ENCODE peak calls at places on chromosomes 2 and 18, in six cellular contexts. One of them, this sample, is unnamed.

GRCh38 chr18:10580215-10580614 is 54.4 kb downstream of the NAPG start:
- DNase-seq in mesenchymal stem cell: no peak
- DNase-seq in H9: no peak
- DNase-seq in neuronal stem cell: no peak
- DNase-seq in H1: no peak
- DNase-seq in IMR-90: no peak
- DNase-seq in this sample: no peak

GRCh38 chr2:28736034-28736433 is 15.6 kb upstream of the PPP1CB start:
- DNase-seq in mesenchymal stem cell: no peak
- DNase-seq in IMR-90: no peak
- DNase-seq in H1: no peak
- DNase-seq in neuronal stem cell: no peak
- DNase-seq in H9: no peak
- DNase-seq in this sample: no peak

GRCh38 chr2:216574046-216574445 is 59.2 kb upstream of the IGFBP2 start:
- DNase-seq in neuronal stem cell: no peak
- DNase-seq in H9: no peak
- DNase-seq in mesenchymal stem cell: peak
- DNase-seq in H1: no peak
- DNase-seq in IMR-90: peak
- DNase-seq in this sample: no peak

GRCh38 chr2:85022232-85022631 is 51.3 kb downstream of the KCMF1 start:
- DNase-seq in neuronal stem cell: no peak
- DNase-seq in IMR-90: no peak
- DNase-seq in mesenchymal stem cell: no peak
- DNase-seq in H1: no peak
- DNase-seq in H9: no peak
- DNase-seq in this sample: no peak

GRCh38 chr2:73984203-73984921 is at the start of gene TET3:
- DNase-seq in H1: peak
- DNase-seq in neuronal stem cell: no peak
- DNase-seq in IMR-90: no peak
- DNase-seq in mesenchymal stem cell: no peak
- DNase-seq in H9: peak
- DNase-seq in this sample: no peak

GRCh38 chr2:63484901-63485300 is 103.4 kb downstream of the WDPCP start:
- DNase-seq in H1: no peak
- DNase-seq in IMR-90: no peak
- DNase-seq in mesenchymal stem cell: no peak
- DNase-seq in H9: no peak
- DNase-seq in neuronal stem cell: no peak
- DNase-seq in this sample: no peak

GRCh38 chr18:74880706-74881289 is 283.1 kb downstream of the ZNF407 start:
- DNase-seq in H1: no peak
- DNase-seq in mesenchymal stem cell: no peak
- DNase-seq in neuronal stem cell: no peak
- DNase-seq in H9: no peak
- DNase-seq in IMR-90: no peak
- DNase-seq in this sample: no peak

GRCh38 chr2:71609029-71609428 is 155.7 kb downstream of the DYSF start:
- DNase-seq in H1: no peak
- DNase-seq in H9: peak
- DNase-seq in mesenchymal stem cell: no peak
- DNase-seq in neuronal stem cell: no peak
- DNase-seq in IMR-90: no peak
- DNase-seq in this sample: no peak

GRCh38 chr2:23359631-23360567 is 25.1 kb upstream of the KLHL29 start:
- DNase-seq in neuronal stem cell: no peak
- DNase-seq in H9: no peak
- DNase-seq in IMR-90: no peak
- DNase-seq in H1: no peak
- DNase-seq in mesenchymal stem cell: peak
- DNase-seq in this sample: no peak

GRCh38 chr2:204842731-204843490 is 297.6 kb downstream of the PARD3B start:
- DNase-seq in H9: no peak
- DNase-seq in neuronal stem cell: no peak
- DNase-seq in IMR-90: peak
- DNase-seq in mesenchymal stem cell: peak
- DNase-seq in H1: no peak
- DNase-seq in this sample: peak

GRCh38 chr18:11366410-11366809 is 217.0 kb upstream of the PIEZO2 start:
- DNase-seq in IMR-90: peak
- DNase-seq in neuronal stem cell: no peak
- DNase-seq in mesenchymal stem cell: peak
- DNase-seq in H1: no peak
- DNase-seq in H9: no peak
- DNase-seq in this sample: no peak

GRCh38 chr2:76391663-76392062 is 680.9 kb upstream of the GCFC2 start:
- DNase-seq in IMR-90: no peak
- DNase-seq in H1: no peak
- DNase-seq in mesenchymal stem cell: no peak
- DNase-seq in neuronal stem cell: no peak
- DNase-seq in H9: no peak
- DNase-seq in this sample: no peak

GRCh38 chr2:137220438-137220998 is 455.2 kb downstream of the THSD7B start:
- DNase-seq in H9: no peak
- DNase-seq in neuronal stem cell: no peak
- DNase-seq in mesenchymal stem cell: no peak
- DNase-seq in H1: no peak
- DNase-seq in IMR-90: peak
- DNase-seq in this sample: no peak

GRCh38 chr18:21703241-21703820 is 1.2 kb downstream of the ABHD3 start:
- DNase-seq in IMR-90: peak
- DNase-seq in mesenchymal stem cell: peak
- DNase-seq in H9: peak
- DNase-seq in neuronal stem cell: peak
- DNase-seq in H1: no peak
- DNase-seq in this sample: peak

GRCh38 chr18:41075212-41075611 is 879.8 kb upstream of the PIK3C3 start:
- DNase-seq in H1: no peak
- DNase-seq in mesenchymal stem cell: peak
- DNase-seq in H9: no peak
- DNase-seq in neuronal stem cell: no peak
- DNase-seq in IMR-90: peak
- DNase-seq in this sample: peak

GRCh38 chr2:112486895-112487294 is 4.9 kb downstream of the TTL start:
- DNase-seq in mesenchymal stem cell: no peak
- DNase-seq in neuronal stem cell: no peak
- DNase-seq in H9: no peak
- DNase-seq in IMR-90: no peak
- DNase-seq in H1: no peak
- DNase-seq in this sample: no peak

GRCh38 chr2:119821266-119821665 is 61.5 kb downstream of the PTPN4 start:
- DNase-seq in H1: no peak
- DNase-seq in H9: no peak
- DNase-seq in neuronal stem cell: no peak
- DNase-seq in mesenchymal stem cell: peak
- DNase-seq in IMR-90: no peak
- DNase-seq in this sample: no peak

GRCh38 chr2:83069724-83070123 is 1389.4 kb downstream of the SUCLG1 start:
- DNase-seq in H9: no peak
- DNase-seq in H1: no peak
- DNase-seq in neuronal stem cell: no peak
- DNase-seq in mesenchymal stem cell: peak
- DNase-seq in IMR-90: peak
- DNase-seq in this sample: no peak

GRCh38 chr2:1501196-1501851 is 88.1 kb downstream of the TPO start:
- DNase-seq in neuronal stem cell: no peak
- DNase-seq in H9: no peak
- DNase-seq in H1: no peak
- DNase-seq in mesenchymal stem cell: no peak
- DNase-seq in IMR-90: no peak
- DNase-seq in this sample: no peak

DNA sequence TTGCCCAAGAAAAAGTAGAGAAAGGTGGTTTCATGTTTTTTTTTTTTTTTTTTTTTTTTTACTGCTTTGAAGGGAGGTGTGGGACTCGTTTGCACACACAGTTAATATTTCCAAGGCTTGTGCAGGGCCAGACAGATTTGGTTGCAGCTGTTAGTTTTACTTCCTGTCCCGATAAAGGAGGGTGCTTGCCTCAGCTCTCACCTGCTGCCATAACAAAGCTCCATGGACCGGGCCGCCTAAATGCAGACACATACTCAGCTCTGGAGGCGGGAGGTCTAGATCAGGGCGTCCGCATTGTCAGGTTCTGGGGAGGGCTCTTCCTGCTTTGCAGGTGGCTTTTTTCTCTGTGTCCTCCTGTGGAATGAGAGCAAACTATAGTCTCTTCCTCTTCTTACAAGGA is 69.9 kb downstream of the ODC1 start:
- DNase-seq in H1: no peak
- DNase-seq in mesenchymal stem cell: no peak
- DNase-seq in IMR-90: no peak
- DNase-seq in neuronal stem cell: no peak
- DNase-seq in H9: no peak
- DNase-seq in this sample: no peak
- H3K4me2 ChIP-seq in H1: no peak
- H3K4me2 ChIP-seq in mesenchymal stem cell: no peak
- H3K4me2 ChIP-seq in IMR-90: no peak
- H3K4me2 ChIP-seq in neuronal stem cell: no peak
- H3K4me2 ChIP-seq in H9: no peak
- H3K4me2 ChIP-seq in this sample: no peak

DNA sequence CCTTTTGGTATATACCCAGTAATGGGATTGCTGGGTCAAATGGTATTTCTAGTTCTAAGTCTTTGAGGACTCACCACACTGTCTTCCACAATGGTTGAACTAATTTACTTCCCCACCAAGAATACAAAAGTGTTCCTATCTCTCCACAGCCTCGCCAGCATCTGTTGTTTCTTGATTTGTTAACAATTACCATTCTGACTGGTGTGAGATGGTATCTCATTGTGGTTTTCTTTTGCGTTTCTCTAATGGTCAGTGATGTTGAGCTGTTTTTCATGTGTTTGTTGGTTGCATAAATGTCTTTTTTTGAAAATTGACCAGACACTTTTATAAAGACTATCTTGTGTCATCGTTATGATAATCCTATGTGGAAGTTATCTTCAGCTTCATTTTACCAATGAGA is 16.0 kb upstream of the ATP8B1 start:
- DNase-seq in H9: no peak
- DNase-seq in neuronal stem cell: no peak
- DNase-seq in IMR-90: no peak
- DNase-seq in mesenchymal stem cell: no peak
- DNase-seq in H1: no peak
- DNase-seq in this sample: no peak
- H2BK15ac ChIP-seq in H9: no peak
- H2BK15ac ChIP-seq in neuronal stem cell: no peak
- H2BK15ac ChIP-seq in IMR-90: peak
- H2BK15ac ChIP-seq in mesenchymal stem cell: no peak
- H2BK15ac ChIP-seq in H1: no peak
- H2BK15ac ChIP-seq in this sample: no peak

GRCh38 chr18:62720766-62721613 is 5.6 kb downstream of the PHLPP1 start:
- DNase-seq in H9: no peak
- DNase-seq in mesenchymal stem cell: no peak
- DNase-seq in neuronal stem cell: no peak
- DNase-seq in H1: no peak
- DNase-seq in IMR-90: no peak
- DNase-seq in this sample: no peak
- H3K4ac ChIP-seq in H9: no peak
- H3K4ac ChIP-seq in mesenchymal stem cell: no peak
- H3K4ac ChIP-seq in neuronal stem cell: no peak
- H3K4ac ChIP-seq in H1: no peak
- H3K4ac ChIP-seq in IMR-90: no peak
- H3K4ac ChIP-seq in this sample: no peak

DNA sequence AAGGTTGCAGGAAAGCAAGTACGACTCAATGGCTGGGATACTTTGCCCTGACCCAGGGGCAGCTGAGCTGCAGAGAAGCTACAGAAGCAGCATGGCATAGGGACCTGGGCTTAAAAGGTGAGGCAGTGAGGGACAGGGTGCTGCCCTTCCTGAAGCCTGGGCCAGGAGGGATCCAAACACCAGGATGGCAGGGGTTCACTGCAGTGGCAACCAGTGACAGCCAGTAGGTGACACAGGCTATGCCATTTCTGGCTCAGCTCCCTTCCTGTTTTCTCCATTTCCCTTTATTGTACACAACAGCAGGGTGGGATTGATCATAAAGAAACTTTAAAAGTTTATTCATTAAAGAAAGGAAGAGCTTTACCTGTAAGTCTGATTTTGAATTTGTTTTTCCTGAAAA is 48.8 kb downstream of the CABYR start:
- DNase-seq in mesenchymal stem cell: no peak
- DNase-seq in IMR-90: no peak
- DNase-seq in neuronal stem cell: no peak
- DNase-seq in H1: no peak
- DNase-seq in H9: no peak
- DNase-seq in this sample: no peak
- H3K4me2 ChIP-seq in mesenchymal stem cell: no peak
- H3K4me2 ChIP-seq in IMR-90: no peak
- H3K4me2 ChIP-seq in neuronal stem cell: no peak
- H3K4me2 ChIP-seq in H1: no peak
- H3K4me2 ChIP-seq in H9: no peak
- H3K4me2 ChIP-seq in this sample: no peak

DNA sequence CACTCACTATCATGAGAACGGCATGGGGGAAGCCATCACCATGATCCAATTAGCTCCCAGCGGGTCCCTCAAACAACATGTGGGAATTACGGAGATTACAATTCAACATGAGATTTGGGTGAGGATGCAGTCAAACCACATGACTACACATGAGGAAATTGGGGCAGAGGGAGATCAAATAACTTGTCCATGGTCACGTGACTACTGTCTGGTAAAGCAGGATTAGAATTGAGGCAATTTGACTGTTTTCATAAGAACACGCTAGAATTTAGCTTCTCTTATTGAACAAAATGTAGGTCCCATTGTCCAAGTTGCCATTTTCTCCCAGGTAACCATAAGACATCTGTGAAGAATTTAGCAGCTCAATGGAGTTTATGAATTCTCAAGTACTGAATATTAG is 445.0 kb upstream of the CDH20 start:
- DNase-seq in neuronal stem cell: no peak
- DNase-seq in mesenchymal stem cell: no peak
- DNase-seq in IMR-90: no peak
- DNase-seq in H1: no peak
- DNase-seq in H9: no peak
- DNase-seq in this sample: peak
- H2BK15ac ChIP-seq in neuronal stem cell: no peak
- H2BK15ac ChIP-seq in mesenchymal stem cell: no peak
- H2BK15ac ChIP-seq in IMR-90: no peak
- H2BK15ac ChIP-seq in H1: no peak
- H2BK15ac ChIP-seq in H9: no peak
- H2BK15ac ChIP-seq in this sample: no peak

DNA sequence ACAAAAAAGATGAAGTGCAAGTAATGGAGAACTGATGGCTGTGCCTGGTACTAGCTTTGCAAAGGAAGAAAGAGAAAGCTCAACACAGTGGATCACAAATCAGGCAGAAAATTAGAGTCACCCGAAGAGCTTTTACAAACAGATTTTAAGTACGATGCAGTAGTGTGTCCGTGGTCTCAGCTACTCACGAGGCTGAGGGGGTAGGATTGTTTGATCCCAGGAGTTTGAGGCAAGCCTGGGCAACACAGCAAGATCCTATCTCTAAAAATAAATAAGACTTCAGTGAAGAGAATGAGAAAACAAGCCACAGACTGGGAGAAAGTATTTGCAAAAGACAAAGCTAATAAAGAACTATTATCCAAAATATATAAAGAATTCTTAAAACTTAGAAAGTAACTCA is 46.4 kb downstream of the CUL3 start:
- DNase-seq in H9: no peak
- DNase-seq in IMR-90: no peak
- DNase-seq in mesenchymal stem cell: no peak
- DNase-seq in neuronal stem cell: no peak
- DNase-seq in H1: no peak
- DNase-seq in this sample: no peak
- H3K4ac ChIP-seq in H9: no peak
- H3K4ac ChIP-seq in IMR-90: no peak
- H3K4ac ChIP-seq in mesenchymal stem cell: no peak
- H3K4ac ChIP-seq in neuronal stem cell: no peak
- H3K4ac ChIP-seq in H1: no peak
- H3K4ac ChIP-seq in this sample: no peak